ENCODE peak calls at places on chromosomes 13 and 19, in nine cellular contexts. G, K, A, N, H, X, P, E and J are unnamed samples.

GRCh38 chr19:12265921-12266704 is 28.6 kb downstream of the ZNF44 start:
- DNase-seq in G (no peak), K (no peak), A (no peak), N (no peak), H (no peak), X (no peak), P (no peak), E (no peak), J (no peak)

GRCh38 chr19:21158523-21159135 is 16.8 kb downstream of the ZNF431 start:
- DNase-seq in G (no peak), K (peak), A (no peak), N (no peak), H (no peak), X (no peak), P (peak), E (peak), J (no peak)

GRCh38 chr13:69180025-69180424 is 927.6 kb upstream of the ATXN8OS start:
- DNase-seq in G (no peak), K (no peak), A (no peak), N (no peak), H (no peak), X (no peak), P (no peak), E (no peak), J (no peak)

GRCh38 chr13:109764474-109765292 is 21.7 kb downstream of the IRS2 start:
- DNase-seq in G (no peak), K (no peak), A (no peak), N (no peak), H (no peak), X (no peak), P (peak), E (no peak), J (no peak)

GRCh38 chr13:113837554-113838355 is 26.1 kb downstream of the GAS6 start:
- DNase-seq in G (no peak), K (peak), A (peak), N (peak), H (peak), X (peak), P (peak), E (peak), J (no peak)

GRCh38 chr13:51921790-51922740 is 60.3 kb downstream of the CCDC70 start:
- DNase-seq in G (no peak), K (no peak), A (no peak), N (no peak), H (no peak), X (no peak), P (no peak), E (no peak), J (no peak)

GRCh38 chr19:13839938-13840750 is 36.8 kb upstream of the NANOS3 start:
- DNase-seq in G (no peak), K (no peak), A (no peak), N (no peak), H (peak), X (peak), P (peak), E (peak), J (no peak)

GRCh38 chr13:111143875-111144540 is 28.9 kb downstream of the ARHGEF7 start:
- DNase-seq in G (no peak), K (no peak), A (no peak), N (no peak), H (no peak), X (no peak), P (no peak), E (no peak), J (no peak)

GRCh38 chr13:33931397-33931987 is 113.5 kb downstream of the RFC3 start:
- DNase-seq in G (peak), K (peak), A (peak), N (peak), H (no peak), X (peak), P (peak), E (peak), J (no peak)

GRCh38 chr13:94886191-94886590 is 173.8 kb upstream of the SOX21 start:
- DNase-seq in G (no peak), K (peak), A (no peak), N (no peak), H (no peak), X (no peak), P (no peak), E (peak), J (no peak)

GRCh38 chr19:48815870-48816501 is 5.2 kb upstream of the BCAT2 start:
- DNase-seq in G (no peak), K (no peak), A (peak), N (peak), H (no peak), X (no peak), P (peak), E (peak), J (peak)

GRCh38 chr19:16938211-16938610 is 49.4 kb downstream of the F2RL3 start:
- DNase-seq in G (no peak), K (no peak), A (no peak), N (no peak), H (no peak), X (no peak), P (no peak), E (no peak), J (peak)

GRCh38 chr19:13985771-13986347 is 20.3 kb downstream of the RFX1 start:
- DNase-seq in G (no peak), K (no peak), A (no peak), N (no peak), H (no peak), X (no peak), P (no peak), E (no peak), J (no peak)

GRCh38 chr19:15551183-15552004 is 43.1 kb downstream of the CYP4F22 start:
- DNase-seq in G (no peak), K (peak), A (peak), N (peak), H (no peak), X (peak), P (no peak), E (no peak), J (peak)

GRCh38 chr13:34913040-34913439 is 29.0 kb upstream of the NBEA start:
- DNase-seq in G (no peak), K (peak), A (no peak), N (peak), H (no peak), X (no peak), P (no peak), E (peak), J (no peak)

GRCh38 chr13:69769637-69770036 is 338.0 kb upstream of the ATXN8OS start:
- DNase-seq in G (no peak), K (no peak), A (no peak), N (no peak), H (no peak), X (no peak), P (no peak), E (no peak), J (no peak)

GRCh38 chr13:88068975-88069374 is 397.8 kb downstream of the SLITRK5 start:
- DNase-seq in G (no peak), K (no peak), A (no peak), N (peak), H (no peak), X (no peak), P (no peak), E (no peak), J (no peak)

GRCh38 chr19:575527-576506 is 3.4 kb downstream of the BSG start:
- DNase-seq in G (no peak), K (peak), A (no peak), N (no peak), H (no peak), X (peak), P (peak), E (peak), J (no peak)

GRCh38 chr13:72651196-72651595 is 76.2 kb downstream of the MZT1 start:
- DNase-seq in G (no peak), K (peak), A (no peak), N (no peak), H (no peak), X (no peak), P (no peak), E (no peak), J (no peak)
- TF ChIP-seq CTCF in G (peak), K (peak), A (peak), N (no peak), H (no peak), X (no peak), P (peak), E (no peak), J (peak)

GRCh38 chr19:19475845-19476828 is 39.2 kb downstream of the TSSK6 start:
- DNase-seq in G (no peak), K (peak), A (no peak), N (no peak), H (no peak), X (no peak), P (peak), E (no peak), J (no peak)
- TF ChIP-seq CTCF in G (peak), K (peak), A (peak), N (peak), H (no peak), X (no peak), P (peak), E (peak), J (peak)

GRCh38 chr13:101242720-101243119 is 173.6 kb downstream of the NALCN start:
- DNase-seq in G (no peak), K (peak), A (no peak), N (no peak), H (no peak), X (peak), P (no peak), E (no peak), J (no peak)
- TF ChIP-seq CTCF in G (no peak), K (no peak), A (no peak), N (no peak), H (no peak), X (no peak), P (no peak), E (no peak), J (no peak)

GRCh38 chr19:7363225-7363624 is 14.5 kb downstream of the ARHGEF18 start:
- DNase-seq in G (no peak), K (no peak), A (no peak), N (no peak), H (no peak), X (no peak), P (no peak), E (no peak), J (no peak)
- TF ChIP-seq CTCF in G (no peak), K (no peak), A (no peak), N (no peak), H (no peak), X (no peak), P (no peak), E (no peak), J (no peak)

GRCh38 chr19:56159616-56160271 is 16.1 kb upstream of the GALP start:
- DNase-seq in G (no peak), K (no peak), A (no peak), N (no peak), H (no peak), X (no peak), P (no peak), E (no peak), J (no peak)
- TF ChIP-seq CTCF in G (no peak), K (no peak), A (no peak), N (no peak), H (no peak), X (no peak), P (no peak), E (no peak), J (no peak)

GRCh38 chr13:91576590-91576989 is 178.2 kb downstream of the GPC5 start:
- DNase-seq in G (peak), K (no peak), A (no peak), N (peak), H (no peak), X (no peak), P (no peak), E (no peak), J (no peak)
- TF ChIP-seq CTCF in G (peak), K (no peak), A (peak), N (peak), H (no peak), X (no peak), P (no peak), E (no peak), J (no peak)

GRCh38 chr19:3983542-3983914 is 1.7 kb downstream of the EEF2 start:
- DNase-seq in G (no peak), K (no peak), A (no peak), N (no peak), H (no peak), X (no peak), P (no peak), E (no peak), J (no peak)
- TF ChIP-seq CTCF in G (no peak), K (no peak), A (no peak), N (no peak), H (no peak), X (no peak), P (no peak), E (no peak), J (no peak)

GRCh38 chr19:23440207-23440606 is 44.9 kb upstream of the ZNF91 start:
- DNase-seq in G (no peak), K (no peak), A (no peak), N (no peak), H (no peak), X (no peak), P (no peak), E (no peak), J (no peak)
- TF ChIP-seq CTCF in G (no peak), K (peak), A (no peak), N (no peak), H (no peak), X (no peak), P (peak), E (no peak), J (no peak)